ENCODE peak calls at places on chromosomes 4 and X, in seven cellular contexts. J is neural progenitor cell, D is coronary artery, T is ureter, S is NCI-H748 treated with DMSO at 0.1 percent for 48 hours, M is B cell, B is GM06990. P is an unnamed sample.

GRCh38 chr4:69830529-69831269 is 29.2 kb downstream of the SULT1E1 start:
- DNase-seq in B (no peak), M (no peak), T (peak; percentile 58), D (no peak), J (no peak), S (peak; percentile 62), P (peak; percentile 62)

GRCh38 chr4:98642991-98643426 is 15.4 kb downstream of the TSPAN5 start:
- DNase-seq in S (no peak), M (no peak), D (no peak), B (no peak), T (no peak), J (no peak), P (peak; percentile 96)

GRCh38 chr4:94390804-94391410 is 48.3 kb upstream of the HPGDS start:
- DNase-seq in T (no peak), J (peak; percentile 11), S (no peak), B (no peak), M (no peak), D (no peak), P (peak; percentile 23)

GRCh38 chr4:156547439-156547838 is 424.2 kb downstream of the PDGFC start:
- DNase-seq in T (no peak), J (no peak), S (no peak), M (no peak), B (no peak), D (no peak), P (peak; percentile 77)

GRCh38 chrX:43718546-43718945 is 62.4 kb downstream of the MAOA start:
- DNase-seq in M (no peak), T (no peak), J (no peak), B (no peak), D (no peak), S (no peak), P (peak; percentile 10)

GRCh38 chr4:36360755-36361154 is 79.3 kb downstream of the DTHD1 start:
- DNase-seq in J (no peak), T (no peak), D (no peak), S (no peak), B (no peak), M (no peak), P (no peak)

GRCh38 chr4:3779509-3779908 is 13.3 kb downstream of the ADRA2C start:
- DNase-seq in M (no peak), S (no peak), T (no peak), B (no peak), D (no peak), J (no peak), P (no peak)

GRCh38 chr4:173001571-173001970 is 167.0 kb upstream of the GALNT7 start:
- DNase-seq in D (no peak), B (no peak), S (no peak), J (no peak), M (no peak), T (no peak), P (peak; percentile 72)

GRCh38 chr4:27711041-27711440 is 850.4 kb downstream of the STIM2 start:
- DNase-seq in T (no peak), S (no peak), D (no peak), B (no peak), J (no peak), M (no peak), P (no peak)

GRCh38 chr4:147839651-147840050 is 107.8 kb downstream of the ARHGAP10 start:
- DNase-seq in S (no peak), T (no peak), M (no peak), J (no peak), B (no peak), D (no peak), P (no peak)

GRCh38 chrX:16212024-16212423 is 44.7 kb downstream of the MAGEB17 start:
- DNase-seq in J (no peak), S (no peak), B (no peak), T (no peak), M (no peak), D (no peak), P (peak; percentile 51)

GRCh38 chr4:10063544-10064300 is 42.4 kb upstream of the SLC2A9 start:
- DNase-seq in D (peak; percentile 87), M (no peak), B (no peak), T (peak; percentile 73), S (no peak), J (peak; percentile 88), P (peak; percentile 88)

GRCh38 chrX:115898382-115899001 is 272.1 kb upstream of the AGTR2 start:
- DNase-seq in J (peak; percentile 55), B (no peak), D (no peak), M (peak; percentile 61), T (peak; percentile 89), S (no peak), P (no peak)

GRCh38 chrX:40117715-40118285 is 20.0 kb upstream of the BCOR start:
- DNase-seq in B (no peak), M (no peak), D (no peak), J (no peak), S (no peak), T (no peak), P (no peak)

GRCh38 chr4:138671606-138672084 is 343.9 kb upstream of the NOCT start:
- DNase-seq in M (no peak), B (no peak), S (no peak), J (no peak), T (no peak), D (no peak), P (no peak)

GRCh38 chr4:77036206-77036605 is 39.6 kb downstream of the CCNI start:
- DNase-seq in B (no peak), S (no peak), T (no peak), D (no peak), J (no peak), M (no peak), P (peak; percentile 21)

GRCh38 chr4:84837751-84838150 is 128.7 kb downstream of the WDFY3 start:
- DNase-seq in T (no peak), S (no peak), J (no peak), M (no peak), D (no peak), B (no peak), P (peak; percentile 4)

GRCh38 chr4:186021461-186022167 is 47.3 kb upstream of the TLR3 start:
- DNase-seq in J (peak; percentile 88), T (no peak), S (peak; percentile 12), M (no peak), B (no peak), D (no peak), P (peak; percentile 37)

GRCh38 chr4:13599159-13599558 is 28.4 kb downstream of the BOD1L1 start:
- DNase-seq in T (no peak), S (no peak), J (peak; percentile 20), D (no peak), B (no peak), M (no peak), P (no peak)

GRCh38 chrX:69158166-69159040 is 6.8 kb downstream of the PJA1 start:
- DNase-seq in J (peak; percentile 64), S (no peak), M (no peak), T (peak; percentile 73), B (peak; percentile 29), D (peak; percentile 73), P (peak; percentile 84)

GRCh38 chr4:31741321-31741720 is 1021.2 kb downstream of the PCDH7 start:
- DNase-seq in S (no peak), T (no peak), D (no peak), B (no peak), J (no peak), M (no peak), P (peak; percentile 64)

GRCh38 chrX:49876750-49877149 is 2.5 kb upstream of the USP27X start:
- DNase-seq in J (peak; percentile 31), B (no peak), D (no peak), S (peak; percentile 53), T (no peak), M (no peak), P (peak; percentile 40)

GRCh38 chr4:126627255-126627654 is 1005.5 kb upstream of the INTU start:
- DNase-seq in J (peak; percentile 34), D (no peak), B (no peak), M (no peak), S (no peak), T (no peak), P (peak; percentile 55)

GRCh38 chr4:8201341-8201781 is 2.3 kb downstream of the SH3TC1 start:
- DNase-seq in J (no peak), D (no peak), S (no peak), M (peak; percentile 84), T (no peak), B (peak; percentile 62), P (peak; percentile 10)

GRCh38 chrX:108097380-108097779 is 5.8 kb downstream of the ATG4A start:
- DNase-seq in S (no peak), B (no peak), D (no peak), T (no peak), J (no peak), M (no peak), P (peak; percentile 0)

GRCh38 chrX:74420194-74421035 is 878 bp upstream of the SLC16A2 start:
- DNase-seq in M (no peak), S (peak; percentile 4), B (no peak), D (peak; percentile 88), J (peak; percentile 78), T (peak; percentile 61), P (peak; percentile 53)

GRCh38 chr4:7904108-7904516 is 35.5 kb downstream of the AFAP1 start:
- DNase-seq in B (no peak), M (no peak), S (no peak), J (no peak), D (no peak), T (no peak), P (peak; percentile 45)

GRCh38 chrX:107153005-107153404 is 34.4 kb upstream of the RBM41 start:
- DNase-seq in S (no peak), D (no peak), T (no peak), B (no peak), M (no peak), J (no peak), P (no peak)

GRCh38 chr4:54541426-54542118 is 116.2 kb upstream of the KIT start:
- DNase-seq in J (peak; percentile 29), T (no peak), M (no peak), D (no peak), S (no peak), B (no peak), P (no peak)

GRCh38 chr4:168480991-168481588 is 798 bp upstream of the DDX60L start:
- DNase-seq in S (no peak), B (peak; percentile 24), D (no peak), M (peak; percentile 62), J (no peak), T (no peak), P (peak; percentile 81)